ENCODE peak calls at places on chromosomes 3 and 15, in six cellular contexts. U, F, A, P, S and V are unnamed samples.
A peak's percentile ranks its signal among the peaks of the same experiment; 100 is the strongest.

GRCh38 chr3:183275418-183275817 is 22.4 kb downstream of the B3GNT5 start:
- DNase-seq in U (no peak), F (no peak), A (no peak), P (peak; percentile 82), S (no peak), V (no peak)

GRCh38 chr15:33985287-33985686 is 17.0 kb downstream of the CHRM5 start:
- DNase-seq in U (peak; percentile 47), F (no peak), A (no peak), P (no peak), S (peak; percentile 67), V (no peak)

GRCh38 chr15:80758130-80758529 is 21.0 kb upstream of the CEMIP start:
- DNase-seq in U (no peak), F (no peak), A (no peak), P (peak; percentile 9), S (no peak), V (no peak)

GRCh38 chr3:56061227-56061626 is 407.0 kb downstream of the ERC2 start:
- DNase-seq in U (no peak), F (no peak), A (no peak), P (no peak), S (no peak), V (no peak)

GRCh38 chr3:184354121-184354728 is 7.2 kb downstream of the CLCN2 start:
- DNase-seq in U (peak; percentile 69), F (no peak), A (no peak), P (peak; percentile 37), S (no peak), V (peak; percentile 84)

GRCh38 chr3:177338697-177339219 is 141.5 kb upstream of the TBL1XR1 start:
- DNase-seq in U (no peak), F (no peak), A (no peak), P (peak; percentile 52), S (no peak), V (no peak)

GRCh38 chr3:193971268-193971751 is 164.6 kb upstream of the HES1 start:
- DNase-seq in U (no peak), F (no peak), A (no peak), P (no peak), S (no peak), V (peak; percentile 68)

GRCh38 chr15:40248006-40248783 is 9.3 kb downstream of the PAK6 start:
- DNase-seq in U (no peak), F (peak; percentile 56), A (no peak), P (no peak), S (no peak), V (no peak)

GRCh38 chr15:68592548-68592947 is 13.8 kb downstream of the CORO2B start:
- DNase-seq in U (no peak), F (no peak), A (no peak), P (no peak), S (no peak), V (no peak)

GRCh38 chr15:33068531-33068990 is 126.0 kb downstream of the FMN1 start:
- DNase-seq in U (peak; percentile 26), F (peak; percentile 72), A (no peak), P (no peak), S (peak; percentile 48), V (no peak)

GRCh38 chr3:126154391-126155279 is 25.8 kb downstream of the ALDH1L1 start:
- DNase-seq in U (no peak), F (no peak), A (no peak), P (no peak), S (no peak), V (peak; percentile 5)

GRCh38 chr15:58889363-58889762 is 44.1 kb downstream of the SLTM start:
- DNase-seq in U (no peak), F (no peak), A (no peak), P (no peak), S (no peak), V (no peak)

GRCh38 chr15:80695911-80696651 is 971 bp downstream of the ABHD17C start:
- DNase-seq in U (peak; percentile 25), F (peak; percentile 68), A (no peak), P (peak; percentile 40), S (peak; percentile 3), V (peak; percentile 27)

GRCh38 chr3:146496726-146497125 is 27.4 kb upstream of the PLSCR2 start:
- DNase-seq in U (no peak), F (no peak), A (no peak), P (no peak), S (no peak), V (no peak)

GRCh38 chr3:13141991-13142412 is 68.8 kb upstream of the IQSEC1 start:
- DNase-seq in U (peak; percentile 89), F (peak; percentile 29), A (no peak), P (no peak), S (peak; percentile 20), V (peak; percentile 54)

GRCh38 chr3:15152166-15152565 is 53.2 kb upstream of the RBSN start:
- DNase-seq in U (no peak), F (no peak), A (no peak), P (peak; percentile 64), S (no peak), V (no peak)

GRCh38 chr15:89774492-89774891 is 1.6 kb upstream of the MESP2 start:
- DNase-seq in U (no peak), F (no peak), A (no peak), P (no peak), S (no peak), V (no peak)

GRCh38 chr15:89775815-89776214 is 317 bp upstream of the MESP2 start:
- DNase-seq in U (no peak), F (no peak), A (no peak), P (no peak), S (no peak), V (no peak)

GRCh38 chr15:89777073-89777820 is 1.1 kb downstream of the MESP2 start:
- DNase-seq in U (no peak), F (no peak), A (no peak), P (no peak), S (no peak), V (no peak)

GRCh38 chr15:89777821-89778380 is 1.8 kb downstream of the MESP2 start:
- DNase-seq in U (no peak), F (no peak), A (no peak), P (no peak), S (no peak), V (no peak)

DNA sequence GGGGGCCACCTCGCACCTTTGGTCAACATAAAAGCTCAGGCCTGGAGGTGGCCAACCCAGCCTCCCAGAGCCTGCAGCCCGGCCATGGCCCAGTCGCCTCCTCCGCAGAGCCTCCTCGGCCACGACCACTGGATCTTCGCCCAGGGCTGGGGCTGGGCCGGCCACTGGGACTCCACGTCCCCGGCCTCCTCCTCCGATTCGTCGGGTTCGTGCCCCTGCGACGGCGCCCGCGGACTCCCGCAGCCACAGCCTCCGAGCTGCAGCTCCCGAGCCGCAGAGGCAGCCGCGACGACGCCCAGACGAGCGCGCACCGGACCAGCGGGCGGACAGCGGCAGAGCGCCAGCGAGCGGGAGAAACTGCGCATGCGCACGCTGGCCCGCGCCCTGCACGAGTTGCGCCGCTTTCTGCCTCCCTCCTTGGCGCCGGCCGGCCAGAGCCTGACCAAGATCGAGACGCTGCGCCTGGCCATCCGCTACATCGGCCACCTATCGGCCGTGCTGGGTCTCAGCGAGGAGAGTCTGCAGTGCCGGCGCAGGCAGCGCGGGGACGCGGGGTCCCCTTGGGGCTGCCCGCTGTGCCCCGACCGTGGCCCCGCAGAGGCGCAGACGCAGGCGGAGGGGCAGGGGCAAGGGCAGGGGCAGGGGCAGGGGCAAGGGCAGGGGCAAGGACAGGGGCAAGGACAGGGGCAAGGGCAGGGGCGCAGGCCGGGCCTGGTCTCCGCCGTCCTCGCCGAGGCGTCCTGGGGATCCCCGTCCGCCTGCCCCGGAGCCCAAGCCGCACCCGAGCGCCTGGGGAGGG is at the start of gene MESP2:
- DNase-seq in U (peak; percentile 96), F (peak; percentile 87), A (peak; percentile 55), P (peak; percentile 88), S (peak; percentile 77), V (peak; percentile 90)
- TF ChIP-seq CTCF in U (peak; percentile 61), F (peak; percentile 54), A (no peak), P (peak; percentile 55), S (peak; percentile 73), V (peak; percentile 28)

GRCh38 chr3:150251187-150251592 is 156.9 kb upstream of the TSC22D2 start:
- DNase-seq in U (no peak), F (no peak), A (no peak), P (no peak), S (no peak), V (no peak)
- TF ChIP-seq CTCF in U (no peak), F (no peak), A (no peak), P (no peak), S (no peak), V (no peak)

DNA sequence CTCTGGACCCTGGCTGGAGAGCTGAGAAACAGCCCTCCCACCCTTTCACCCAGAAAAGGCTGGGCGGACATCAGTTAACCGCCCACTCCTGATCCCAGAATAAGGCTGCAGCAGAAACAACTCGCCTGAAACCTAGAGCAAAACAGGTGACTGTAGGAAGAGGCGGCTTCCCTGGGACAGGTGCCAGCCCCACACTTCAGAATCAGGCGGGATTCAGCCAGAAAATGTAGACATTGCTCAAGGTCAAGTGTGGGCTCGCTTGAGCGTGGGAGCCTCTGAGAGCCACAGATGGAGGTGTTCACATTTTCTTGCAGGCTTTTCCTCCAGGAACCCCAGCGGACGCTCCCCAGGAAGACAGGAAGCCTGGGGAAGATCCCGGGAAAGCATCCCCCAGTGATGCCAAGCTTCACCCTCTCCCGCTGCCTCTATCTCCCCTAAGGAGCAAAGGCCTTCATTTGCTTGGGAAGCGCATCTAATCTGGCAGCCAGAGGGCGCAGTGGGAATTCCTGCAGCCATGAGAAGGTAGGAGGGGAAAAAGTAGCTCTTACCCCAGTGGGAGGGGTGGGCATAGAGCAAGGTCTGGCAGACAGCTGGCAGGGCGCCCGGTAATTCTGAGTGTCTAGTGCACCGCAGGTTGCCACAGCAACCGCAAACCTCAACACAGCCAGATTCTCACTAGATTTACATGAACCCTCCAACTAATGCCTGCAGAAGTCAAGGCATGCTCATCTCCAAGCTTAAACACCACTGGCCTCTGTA is 77.7 kb downstream of the OCA2 start:
- DNase-seq in U (peak; percentile 63), F (no peak), A (peak; percentile 46), P (no peak), S (no peak), V (no peak)
- TF ChIP-seq CTCF in U (peak; percentile 65), F (peak; percentile 46), A (no peak), P (no peak), S (peak; percentile 46), V (peak; percentile 45)

GRCh38 chr15:100520132-100520921 is 8.4 kb downstream of the CERS3 start:
- DNase-seq in U (no peak), F (no peak), A (no peak), P (no peak), S (no peak), V (no peak)

GRCh38 chr15:100529556-100529955 is 806 bp upstream of the CERS3 start:
- DNase-seq in U (no peak), F (no peak), A (no peak), P (no peak), S (no peak), V (no peak)

GRCh38 chr15:100521907-100522306 is 6.8 kb downstream of the CERS3 start:
- DNase-seq in U (no peak), F (no peak), A (no peak), P (no peak), S (no peak), V (no peak)

GRCh38 chr15:100528833-100529428 is at the start of gene CERS3:
- DNase-seq in U (no peak), F (no peak), A (no peak), P (no peak), S (no peak), V (no peak)

DNA sequence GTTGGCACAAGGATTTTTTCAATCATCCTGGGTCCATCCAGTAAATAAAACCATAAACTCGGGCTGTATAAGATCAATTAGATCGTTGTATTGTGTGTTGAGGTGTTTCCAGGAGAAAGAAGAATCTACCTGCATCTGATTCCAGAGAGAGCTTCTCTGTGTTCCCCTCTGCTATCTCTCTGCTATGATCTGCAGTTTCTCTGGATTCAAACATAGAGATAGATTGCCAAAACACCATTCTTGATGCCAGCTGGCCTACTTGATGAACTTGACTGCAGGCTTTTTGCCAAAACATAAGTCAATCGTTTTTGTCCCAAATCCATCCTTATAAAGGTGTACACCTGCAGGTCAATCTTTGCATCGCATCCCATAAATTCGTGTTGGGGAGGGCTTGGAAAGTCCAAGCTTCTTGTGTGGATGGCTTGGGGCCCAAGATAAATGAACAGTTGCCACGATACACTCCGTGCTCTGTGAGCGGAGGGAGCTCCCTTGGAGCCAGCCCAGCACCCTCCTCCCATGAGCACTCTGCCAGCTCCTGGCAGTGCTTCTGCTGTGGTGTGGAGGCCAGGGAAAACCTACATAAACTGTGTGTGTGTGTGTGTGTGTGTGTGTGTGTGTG is 2.7 kb downstream of the CERS3 start:
- DNase-seq in U (no peak), F (peak; percentile 72), A (no peak), P (no peak), S (no peak), V (no peak)
- TF ChIP-seq CTCF in U (no peak), F (no peak), A (no peak), P (no peak), S (no peak), V (no peak)